ENCODE peak calls at places on chromosomes 1 and 21, in five cellular contexts. One of them, this sample, is unnamed.

GRCh38 chr1:179747611-179748010 is 4.5 kb downstream of the FAM163A start:
- DNase-seq in COR-L47: no peak
- DNase-seq in EH: no peak
- DNase-seq in psoas muscle: no peak
- DNase-seq in heart left ventricle: no peak
- DNase-seq in this sample: no peak

GRCh38 chr1:59046134-59046533 is 250.8 kb upstream of the FGGY start:
- DNase-seq in COR-L47: no peak
- DNase-seq in EH: peak; percentile 81
- DNase-seq in psoas muscle: no peak
- DNase-seq in heart left ventricle: no peak
- DNase-seq in this sample: peak; percentile 28

GRCh38 chr1:56133517-56134472 is 445.6 kb downstream of the PLPP3 start:
- DNase-seq in COR-L47: no peak
- DNase-seq in EH: no peak
- DNase-seq in psoas muscle: no peak
- DNase-seq in heart left ventricle: no peak
- DNase-seq in this sample: no peak

GRCh38 chr21:39175154-39175553 is 8.1 kb downstream of the PSMG1 start:
- DNase-seq in COR-L47: no peak
- DNase-seq in EH: peak; percentile 51
- DNase-seq in psoas muscle: no peak
- DNase-seq in heart left ventricle: no peak
- DNase-seq in this sample: no peak

GRCh38 chr1:227939791-227940771 is 7.7 kb downstream of the WNT9A start:
- DNase-seq in COR-L47: no peak
- DNase-seq in EH: no peak
- DNase-seq in psoas muscle: no peak
- DNase-seq in heart left ventricle: peak; percentile 4
- DNase-seq in this sample: no peak

GRCh38 chr1:61746768-61747167 is 4.5 kb downstream of the PATJ start:
- DNase-seq in COR-L47: no peak
- DNase-seq in EH: peak; percentile 50
- DNase-seq in psoas muscle: no peak
- DNase-seq in heart left ventricle: no peak
- DNase-seq in this sample: no peak

GRCh38 chr1:6471086-6471841 is 5.3 kb upstream of the TNFRSF25 start:
- DNase-seq in COR-L47: no peak
- DNase-seq in EH: no peak
- DNase-seq in psoas muscle: no peak
- DNase-seq in heart left ventricle: no peak
- DNase-seq in this sample: no peak

GRCh38 chr1:204350857-204351573 is 8.7 kb downstream of the PLEKHA6 start:
- DNase-seq in COR-L47: peak; percentile 84
- DNase-seq in EH: peak; percentile 69
- DNase-seq in psoas muscle: peak; percentile 72
- DNase-seq in heart left ventricle: peak; percentile 64
- DNase-seq in this sample: peak; percentile 82

GRCh38 chr1:59990470-59990869 is 63.9 kb upstream of the CYP2J2 start:
- DNase-seq in COR-L47: no peak
- DNase-seq in EH: no peak
- DNase-seq in psoas muscle: no peak
- DNase-seq in heart left ventricle: no peak
- DNase-seq in this sample: no peak

GRCh38 chr1:231162300-231162969 is 577 bp downstream of the TRIM67 start:
- DNase-seq in COR-L47: no peak
- DNase-seq in EH: peak; percentile 52
- DNase-seq in psoas muscle: peak; percentile 29
- DNase-seq in heart left ventricle: peak; percentile 36
- DNase-seq in this sample: peak; percentile 59

GRCh38 chr21:32572574-32573420 is 12.5 kb downstream of the TCP10L start:
- DNase-seq in COR-L47: peak; percentile 69
- DNase-seq in EH: no peak
- DNase-seq in psoas muscle: no peak
- DNase-seq in heart left ventricle: no peak
- DNase-seq in this sample: no peak

GRCh38 chr1:75198761-75199160 is 64.6 kb downstream of the LHX8 start:
- DNase-seq in COR-L47: peak; percentile 33
- DNase-seq in EH: no peak
- DNase-seq in psoas muscle: no peak
- DNase-seq in heart left ventricle: no peak
- DNase-seq in this sample: no peak

GRCh38 chr21:45423201-45423955 is 18.4 kb downstream of the COL18A1 start:
- DNase-seq in COR-L47: no peak
- DNase-seq in EH: no peak
- DNase-seq in psoas muscle: no peak
- DNase-seq in heart left ventricle: no peak
- DNase-seq in this sample: no peak

GRCh38 chr1:19735419-19736127 is 64.1 kb downstream of the TMCO4 start:
- DNase-seq in COR-L47: peak; percentile 20
- DNase-seq in EH: peak; percentile 98
- DNase-seq in psoas muscle: peak; percentile 78
- DNase-seq in heart left ventricle: peak; percentile 53
- DNase-seq in this sample: peak; percentile 96

GRCh38 chr1:6515771-6516170 is 24.3 kb upstream of the PLEKHG5 start:
- DNase-seq in COR-L47: no peak
- DNase-seq in EH: peak; percentile 66
- DNase-seq in psoas muscle: no peak
- DNase-seq in heart left ventricle: no peak
- DNase-seq in this sample: no peak

GRCh38 chr1:80987106-80987505 is 813.6 kb upstream of the ADGRL2 start:
- DNase-seq in COR-L47: no peak
- DNase-seq in EH: no peak
- DNase-seq in psoas muscle: no peak
- DNase-seq in heart left ventricle: no peak
- DNase-seq in this sample: no peak